ENCODE peak calls at places on chromosomes 1 and 21, in five cellular contexts. X, R, A, B and C are unnamed samples.

GRCh38 chr1:53619088-53619810 is 119.7 kb downstream of the GLIS1 start:
- DNase-seq in X (no peak), R (no peak), A (no peak), B (no peak), C (no peak)

GRCh38 chr1:78323311-78323710 is 167.5 kb upstream of the PTGFR start:
- DNase-seq in X (no peak), R (no peak), A (no peak), B (no peak), C (no peak)

GRCh38 chr1:106620521-106620954 is 435.9 kb upstream of the PRMT6 start:
- DNase-seq in X (no peak), R (no peak), A (peak; percentile 75), B (peak; percentile 1), C (no peak)

GRCh38 chr1:168235548-168235885 is 9.7 kb downstream of the SFT2D2 start:
- DNase-seq in X (no peak), R (no peak), A (no peak), B (no peak), C (no peak)

GRCh38 chr1:97791251-97791650 is 129.6 kb downstream of the DPYD start:
- DNase-seq in X (no peak), R (peak; percentile 26), A (no peak), B (no peak), C (peak; percentile 3)

GRCh38 chr1:2861988-2862430 is 60.5 kb upstream of the TTC34 start:
- DNase-seq in X (no peak), R (no peak), A (no peak), B (no peak), C (no peak)

GRCh38 chr1:62271932-62272728 is 47.1 kb downstream of the KANK4 start:
- DNase-seq in X (no peak), R (peak; percentile 55), A (no peak), B (no peak), C (peak; percentile 68)

GRCh38 chr1:72006092-72006491 is 276.2 kb downstream of the NEGR1 start:
- DNase-seq in X (no peak), R (no peak), A (no peak), B (peak; percentile 13), C (no peak)

GRCh38 chr1:21874778-21875547 is 62.1 kb downstream of the HSPG2 start:
- DNase-seq in X (no peak), R (no peak), A (no peak), B (no peak), C (no peak)

GRCh38 chr1:94729287-94729686 is 90.9 kb upstream of the SLC44A3 start:
- DNase-seq in X (no peak), R (no peak), A (peak; percentile 91), B (peak; percentile 65), C (no peak)

GRCh38 chr1:89608627-89609338 is 24.1 kb upstream of the LRRC8C start:
- DNase-seq in X (no peak), R (no peak), A (no peak), B (no peak), C (no peak)

GRCh38 chr1:11299225-11299574 is 26.2 kb downstream of the UBIAD1 start:
- DNase-seq in X (no peak), R (no peak), A (no peak), B (no peak), C (no peak)

GRCh38 chr1:39833616-39834015 is 45.0 kb upstream of the BMP8B start:
- DNase-seq in X (no peak), R (no peak), A (no peak), B (no peak), C (no peak)

GRCh38 chr1:206955476-206956312 is 9.4 kb upstream of the PIGR start:
- DNase-seq in X (peak; percentile 89), R (peak; percentile 75), A (peak; percentile 60), B (no peak), C (no peak)

GRCh38 chr1:55542901-55543504 is 327.8 kb upstream of the USP24 start:
- DNase-seq in X (no peak), R (no peak), A (peak; percentile 50), B (peak; percentile 77), C (no peak)

GRCh38 chr1:27237112-27237511 is 2.7 kb downstream of the WDTC1 start:
- DNase-seq in X (no peak), R (no peak), A (no peak), B (no peak), C (no peak)

GRCh38 chr1:54282101-54282847 is 82.3 kb downstream of the MRPL37 start:
- DNase-seq in X (no peak), R (no peak), A (no peak), B (no peak), C (no peak)

GRCh38 chr1:43460988-43461693 is 7.4 kb upstream of the HYI start:
- DNase-seq in X (no peak), R (no peak), A (no peak), B (peak; percentile 33), C (no peak)

GRCh38 chr1:159942700-159943640 is 2.4 kb downstream of the IGSF9 start:
- DNase-seq in X (no peak), R (no peak), A (no peak), B (no peak), C (no peak)

GRCh38 chr1:235808226-235808625 is 58.5 kb downstream of the LYST start:
- DNase-seq in X (no peak), R (no peak), A (no peak), B (no peak), C (no peak)

GRCh38 chr1:39065542-39065941 is 39.4 kb downstream of the NDUFS5 start:
- DNase-seq in X (peak; percentile 60), R (no peak), A (no peak), B (no peak), C (no peak)

GRCh38 chr21:34126269-34126668 is 52.9 kb downstream of the MRPS6 start:
- DNase-seq in X (no peak), R (no peak), A (peak; percentile 68), B (peak; percentile 30), C (no peak)

GRCh38 chr1:171904778-171905449 is 63.6 kb downstream of the DNM3 start:
- DNase-seq in X (no peak), R (no peak), A (no peak), B (no peak), C (no peak)

GRCh38 chr1:150008699-150009098 is 1.8 kb downstream of the OTUD7B start:
- DNase-seq in X (no peak), R (no peak), A (no peak), B (no peak), C (no peak)

GRCh38 chr1:229643996-229644748 is 18.1 kb downstream of the URB2 start:
- DNase-seq in X (no peak), R (peak; percentile 33), A (peak; percentile 26), B (no peak), C (no peak)

GRCh38 chr1:116329524-116330341 is 43.3 kb upstream of the ATP1A1 start:
- DNase-seq in X (no peak), R (no peak), A (no peak), B (no peak), C (no peak)

DNA sequence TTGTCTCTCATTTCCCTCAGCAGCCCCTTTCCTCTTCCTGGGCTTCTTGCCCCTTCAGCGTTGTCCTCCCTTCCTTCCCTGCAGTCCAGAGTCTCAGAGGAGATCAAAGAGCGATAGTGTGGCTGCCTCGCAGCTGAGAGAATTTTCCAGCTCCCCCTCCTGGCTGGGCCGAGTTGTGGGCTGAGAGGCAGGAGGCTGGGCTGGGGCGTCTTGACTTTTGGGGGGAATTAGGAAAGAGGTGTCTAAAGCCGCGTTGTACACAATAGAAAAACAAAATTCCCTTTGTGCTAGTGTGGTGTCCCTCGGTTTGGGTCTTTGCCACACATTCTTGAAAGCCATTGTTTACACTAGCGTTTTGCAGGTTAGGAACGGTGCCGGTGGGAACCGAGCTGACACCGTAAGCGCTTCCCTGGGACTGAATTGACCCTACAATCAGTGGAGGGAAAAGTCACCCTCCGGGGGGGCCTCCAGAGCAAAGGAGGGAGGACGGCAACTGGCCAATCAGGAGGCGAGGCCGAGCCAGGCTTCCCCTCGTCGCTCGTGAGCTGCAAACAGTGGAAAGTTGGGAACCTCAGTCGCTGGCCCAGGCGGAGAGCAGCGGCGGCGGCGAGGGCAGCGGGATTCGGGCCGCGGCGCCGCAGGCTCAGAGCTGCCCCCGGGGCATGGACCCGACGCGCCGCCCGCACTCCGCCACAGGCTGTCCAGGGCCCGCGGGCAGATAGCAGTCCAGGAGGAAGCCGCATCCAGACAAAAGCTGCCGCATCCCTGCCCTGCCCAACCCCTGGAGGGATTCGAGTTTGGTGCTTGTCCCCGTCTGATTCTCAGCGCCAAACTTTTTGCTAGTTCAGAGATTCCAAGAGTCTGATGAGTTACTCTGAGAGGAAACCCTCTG is at the start of gene HMCN1:
- DNase-seq in X (peak; percentile 44), R (peak; percentile 2), A (peak; percentile 72), B (peak; percentile 56), C (no peak)
- TF ChIP-seq CTCF in X (no peak), R (peak; percentile 14), A (peak; percentile 55), B (peak; percentile 53), C (peak; percentile 22)

DNA sequence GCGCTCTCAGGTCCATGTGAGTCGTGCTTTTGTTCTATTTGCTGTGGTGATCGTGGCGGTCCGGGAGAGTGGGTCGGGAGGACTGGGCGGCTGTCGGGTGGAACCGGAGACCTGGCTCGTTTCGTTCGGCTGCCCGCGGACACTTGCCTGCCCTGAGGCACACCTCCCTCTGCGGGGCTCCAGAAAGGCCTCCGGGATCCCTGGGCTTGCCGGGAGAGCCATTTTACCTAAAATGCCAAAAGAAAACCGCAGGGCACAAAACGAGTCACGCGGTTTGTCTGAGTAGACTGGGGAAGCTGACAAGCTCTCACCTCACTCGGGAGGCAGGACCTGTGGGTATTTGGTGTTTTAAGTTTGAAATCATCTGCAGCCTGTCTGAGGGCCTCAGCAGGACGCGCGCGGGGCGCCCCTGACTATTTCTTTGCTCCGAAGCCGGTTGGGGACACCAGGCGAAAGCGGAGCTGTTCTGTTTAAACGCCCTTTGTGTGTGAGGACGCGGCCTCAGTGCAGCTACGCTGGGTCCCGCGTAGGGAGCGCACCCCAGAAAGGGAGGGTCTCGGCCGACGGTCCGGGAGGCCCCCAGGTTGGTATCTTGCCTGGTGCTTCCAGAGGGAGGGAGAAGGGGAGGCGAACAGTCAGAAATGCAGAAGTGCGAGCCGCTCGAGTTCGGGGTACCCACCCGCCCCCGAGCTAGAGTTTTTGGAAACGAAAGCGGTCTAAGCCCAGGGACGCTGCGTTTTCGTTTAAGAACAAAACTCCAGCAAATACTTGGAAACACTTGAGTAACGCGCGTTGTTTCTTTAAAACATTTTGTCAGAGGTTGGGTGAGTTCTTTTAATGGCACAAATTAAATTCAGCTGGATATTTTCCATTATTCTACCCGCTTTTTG is 996 bp downstream of the LHX8 start:
- DNase-seq in X (no peak), R (no peak), A (no peak), B (no peak), C (no peak)
- H3K4me3 ChIP-seq in X (no peak overlapping the region), R (no peak overlapping the region), A (no peak overlapping the region), B (no peak overlapping the region), C (peak overlapping the region; percentile 45)

DNA sequence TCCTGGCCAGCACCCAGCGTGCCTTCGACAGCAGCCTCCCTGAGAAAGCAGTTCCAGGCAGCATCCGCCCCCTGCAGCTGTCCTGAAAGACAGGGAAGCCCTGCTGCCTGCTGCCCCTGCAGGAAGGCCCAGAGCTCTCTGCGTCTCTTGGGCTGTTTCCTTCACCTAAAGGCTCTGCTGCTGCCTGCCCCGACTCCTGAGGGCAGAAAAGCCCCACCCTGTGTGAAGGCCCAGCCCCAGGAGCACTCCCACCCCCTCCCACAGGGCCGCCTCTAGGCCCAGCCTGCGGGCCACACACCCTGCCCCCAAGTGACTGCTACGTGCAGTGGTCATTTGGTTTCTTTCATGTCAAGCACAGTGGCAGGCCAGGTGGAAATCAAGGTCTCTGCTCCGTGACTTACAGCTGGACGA is 12.4 kb downstream of the RIPK4 start:
- DNase-seq in X (no peak), R (no peak), A (no peak), B (no peak), C (no peak)
- TF ChIP-seq CTCF in X (no peak), R (no peak), A (no peak), B (no peak), C (no peak)

DNA sequence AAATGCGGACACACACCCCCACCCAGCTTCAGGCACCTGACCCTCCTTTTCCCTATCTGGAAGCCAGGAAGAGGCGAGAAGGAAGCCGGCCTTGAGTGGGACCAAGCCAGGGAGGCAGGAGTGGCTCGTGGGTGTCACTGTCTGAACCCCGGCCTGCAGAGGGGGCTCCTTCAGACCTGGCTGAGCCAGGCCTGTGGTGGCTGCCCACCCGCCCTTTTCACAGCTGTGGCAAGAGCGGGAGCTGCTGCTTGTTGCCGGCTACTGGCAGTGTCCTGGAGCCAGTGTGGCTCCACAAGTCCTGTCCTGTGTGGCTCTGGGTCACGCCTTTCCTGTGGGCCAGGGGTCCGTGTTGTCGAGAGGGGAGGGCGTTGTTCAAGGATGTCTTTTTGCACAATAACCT is 1.2 kb downstream of the PFKL start:
- DNase-seq in X (peak; percentile 39), R (no peak), A (no peak), B (no peak), C (no peak)
- H3K4me3 ChIP-seq in X (peak overlapping the region; percentile 64), R (peak overlapping the region; percentile 94), A (peak overlapping the region; percentile 62), B (peak overlapping the region; percentile 82), C (peak overlapping the region; percentile 87)